ENCODE peak calls at places on chromosome 7, in six cellular contexts. U, Q, A, N, H and P are unnamed samples.

GRCh38 chr7:157867685-157868305 is 531.0 kb downstream of the DNAJB6 start:
- DNase-seq in U (no peak), Q (no peak), A (no peak), N (no peak), H (no peak), P (no peak)

GRCh38 chr7:155459133-155459866 is 1.4 kb downstream of the EN2 start:
- DNase-seq in U (no peak), Q (no peak), A (no peak), N (no peak), H (no peak), P (no peak)

GRCh38 chr7:90726623-90727022 is 130.5 kb downstream of the CDK14 start:
- DNase-seq in U (peak), Q (no peak), A (no peak), N (peak), H (no peak), P (no peak)

GRCh38 chr7:47896809-47897423 is 51.4 kb downstream of the PKD1L1 start:
- DNase-seq in U (no peak), Q (no peak), A (no peak), N (no peak), H (no peak), P (no peak)

GRCh38 chr7:81887098-81887497 is 117.3 kb upstream of the HGF start:
- DNase-seq in U (no peak), Q (no peak), A (no peak), N (no peak), H (no peak), P (no peak)

GRCh38 chr7:92678291-92678920 is 88.2 kb upstream of the FAM133B start:
- DNase-seq in U (no peak), Q (no peak), A (no peak), N (no peak), H (no peak), P (no peak)

GRCh38 chr7:63040966-63041610 is 957.6 kb upstream of the ZNF722 start:
- DNase-seq in U (no peak), Q (no peak), A (no peak), N (no peak), H (no peak), P (no peak)

GRCh38 chr7:155652156-155653124 is 8.0 kb downstream of the RBM33 start:
- DNase-seq in U (no peak), Q (no peak), A (no peak), N (peak), H (no peak), P (no peak)

GRCh38 chr7:157017149-157017548 is 6.7 kb upstream of the MNX1 start:
- DNase-seq in U (no peak), Q (peak), A (no peak), N (no peak), H (no peak), P (no peak)

GRCh38 chr7:7157177-7157886 is 25.0 kb upstream of the C1GALT1 start:
- DNase-seq in U (peak), Q (no peak), A (peak), N (peak), H (no peak), P (no peak)

GRCh38 chr7:77399838-77400237 is 16.3 kb downstream of the GSAP start:
- DNase-seq in U (no peak), Q (no peak), A (no peak), N (no peak), H (no peak), P (no peak)

GRCh38 chr7:28661826-28662225 is 249.5 kb downstream of the CREB5 start:
- DNase-seq in U (no peak), Q (no peak), A (no peak), N (no peak), H (no peak), P (no peak)

GRCh38 chr7:69373171-69374035 is 224.9 kb upstream of the AUTS2 start:
- DNase-seq in U (no peak), Q (no peak), A (no peak), N (peak), H (no peak), P (peak)

GRCh38 chr7:98465022-98465421 is 64.1 kb upstream of the BAIAP2L1 start:
- DNase-seq in U (no peak), Q (no peak), A (no peak), N (no peak), H (no peak), P (no peak)

GRCh38 chr7:29270579-29270978 is 76.0 kb downstream of the CHN2 start:
- DNase-seq in U (peak), Q (no peak), A (no peak), N (no peak), H (no peak), P (no peak)

GRCh38 chr7:66413379-66414114 is 208.4 kb downstream of the TPST1 start:
- DNase-seq in U (peak), Q (peak), A (peak), N (peak), H (peak), P (peak)

GRCh38 chr7:78702770-78703169 is 750.7 kb downstream of the MAGI2 start:
- DNase-seq in U (peak), Q (no peak), A (peak), N (peak), H (no peak), P (no peak)

GRCh38 chr7:115476666-115477065 is 553.9 kb downstream of the TFEC start:
- DNase-seq in U (no peak), Q (no peak), A (no peak), N (peak), H (no peak), P (no peak)

GRCh38 chr7:4189151-4189570 is 492.9 kb upstream of the FOXK1 start:
- DNase-seq in U (no peak), Q (no peak), A (no peak), N (no peak), H (peak), P (peak)

GRCh38 chr7:130160023-130160422 is 45.2 kb downstream of the TMEM209 start:
- DNase-seq in U (no peak), Q (no peak), A (no peak), N (no peak), H (no peak), P (no peak)

GRCh38 chr7:138907438-138907837 is 73.8 kb downstream of the KIAA1549 start:
- DNase-seq in U (no peak), Q (no peak), A (no peak), N (peak), H (no peak), P (no peak)

GRCh38 chr7:32890553-32891045 is 961 bp downstream of the KBTBD2 start:
- DNase-seq in U (peak), Q (no peak), A (no peak), N (peak), H (no peak), P (peak)

GRCh38 chr7:23012797-23013714 is 874 bp downstream of the HYCC1 start:
- DNase-seq in U (peak), Q (peak), A (no peak), N (peak), H (no peak), P (peak)

GRCh38 chr7:45408407-45408737 is 165.8 kb upstream of the ADCY1 start:
- DNase-seq in U (no peak), Q (no peak), A (no peak), N (no peak), H (no peak), P (no peak)

GRCh38 chr7:50795253-50795652 is 12.6 kb upstream of the GRB10 start:
- DNase-seq in U (no peak), Q (no peak), A (no peak), N (no peak), H (no peak), P (no peak)

GRCh38 chr7:50791921-50792341 is 9.2 kb upstream of the GRB10 start:
- DNase-seq in U (peak), Q (no peak), A (no peak), N (peak), H (no peak), P (no peak)

GRCh38 chr7:50792342-50793114 is 9.8 kb upstream of the GRB10 start:
- DNase-seq in U (peak), Q (peak), A (no peak), N (peak), H (no peak), P (peak)

GRCh38 chr7:50793947-50794570 is 11.4 kb upstream of the GRB10 start:
- DNase-seq in U (no peak), Q (no peak), A (no peak), N (no peak), H (no peak), P (no peak)

DNA sequence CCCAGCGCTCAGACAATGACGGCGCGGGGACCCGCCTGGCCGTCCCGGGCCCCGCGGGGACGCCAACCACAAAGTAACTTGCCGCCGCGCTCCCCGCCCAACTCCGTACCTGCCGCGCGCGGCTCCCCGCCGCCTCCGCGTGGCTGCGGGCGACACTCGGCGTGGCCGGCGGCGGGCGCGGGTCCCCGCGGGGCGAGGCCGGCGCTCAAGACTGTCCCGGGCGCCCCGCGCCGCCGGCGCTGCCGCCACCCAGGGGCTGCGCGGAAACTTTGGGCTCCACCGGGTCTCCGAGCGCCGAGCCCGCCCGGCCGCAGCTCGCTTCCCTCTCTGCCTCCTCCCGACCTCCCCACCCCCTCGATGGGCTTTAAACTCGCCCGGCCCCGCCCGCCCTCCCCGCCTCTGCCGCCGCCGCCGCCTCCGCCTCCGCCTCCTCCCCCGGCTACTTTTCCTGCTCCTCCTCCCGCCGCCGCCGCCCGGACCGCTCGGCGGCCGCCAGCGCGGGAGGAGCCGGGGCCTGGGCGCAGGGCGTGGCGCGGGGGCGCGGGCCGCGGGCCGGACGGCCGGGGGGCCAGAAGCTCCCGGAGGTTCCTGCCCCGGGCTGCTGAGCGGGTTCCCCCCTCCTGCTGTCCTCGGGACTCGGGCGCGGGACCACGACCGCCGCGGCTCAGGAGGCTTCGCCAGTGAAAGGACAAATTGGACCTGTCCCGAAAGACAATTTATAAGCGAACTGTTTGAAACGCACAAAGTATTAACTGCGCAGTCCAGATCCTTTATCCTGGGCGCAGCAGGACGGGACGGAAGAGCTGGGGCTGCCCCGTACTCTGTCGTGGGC is 10.6 kb upstream of the GRB10 start:
- DNase-seq in U (peak), Q (peak), A (no peak), N (peak), H (no peak), P (peak)
- H3K4me3 ChIP-seq in U (peak), Q (peak), A (peak), N (peak), H (peak), P (peak)

GRCh38 chr7:128940494-128941322 is 3.0 kb downstream of the IRF5 start:
- DNase-seq in U (no peak), Q (peak), A (no peak), N (no peak), H (no peak), P (no peak)

GRCh38 chr7:128939861-128940410 is 2.2 kb downstream of the IRF5 start:
- DNase-seq in U (no peak), Q (peak), A (no peak), N (no peak), H (no peak), P (no peak)

GRCh38 chr7:128938524-128939074 is 872 bp downstream of the IRF5 start:
- DNase-seq in U (no peak), Q (peak), A (no peak), N (peak), H (no peak), P (no peak)

GRCh38 chr7:128937647-128938523 is at the start of gene IRF5:
- DNase-seq in U (no peak), Q (peak), A (no peak), N (peak), H (no peak), P (no peak)

DNA sequence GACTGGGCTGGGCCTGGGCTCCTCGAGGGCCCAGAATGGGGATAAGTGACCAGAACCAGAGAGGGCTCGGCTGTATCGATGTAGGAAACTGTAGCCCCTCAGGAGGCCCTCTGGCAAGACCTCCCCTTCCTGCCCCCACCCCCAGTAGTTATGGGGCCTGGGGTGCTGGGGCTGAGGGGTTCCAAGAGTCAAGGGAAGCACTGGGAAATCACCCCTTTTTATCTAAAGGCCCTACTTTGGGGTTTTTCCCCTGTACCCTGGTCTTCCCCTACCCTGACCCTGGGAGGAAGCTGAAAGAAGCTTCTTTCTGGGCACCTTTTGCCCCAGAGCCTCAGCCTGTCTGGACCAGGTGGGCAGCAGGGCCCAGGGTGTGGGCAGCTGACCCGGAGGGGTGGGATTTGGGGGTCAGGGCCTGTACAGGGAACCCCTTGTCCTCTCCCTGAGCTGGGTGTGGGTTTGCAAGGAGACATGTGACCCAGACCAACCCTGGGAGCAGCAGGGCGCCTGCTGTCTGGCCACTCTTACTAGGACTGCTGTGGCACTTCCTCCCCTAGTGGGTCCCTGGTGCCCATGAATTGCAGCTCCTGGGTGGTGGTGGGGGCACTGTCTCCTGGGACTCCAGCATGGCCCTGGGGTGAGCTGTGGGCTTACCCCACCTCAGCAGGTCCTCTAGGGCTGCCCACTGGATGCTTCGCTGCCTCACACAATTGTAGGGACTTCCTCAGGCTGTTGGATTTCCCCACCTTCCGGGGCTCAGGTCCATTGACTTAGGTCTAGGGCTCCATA is 1.5 kb downstream of the IRF5 start:
- DNase-seq in U (no peak), Q (peak), A (no peak), N (no peak), H (no peak), P (no peak)
- H3K4me3 ChIP-seq in U (no peak), Q (peak), A (no peak), N (no peak), H (peak), P (no peak)

GRCh38 chr7:84195295-84196006 is 862 bp upstream of the SEMA3A start:
- DNase-seq in U (no peak), Q (no peak), A (no peak), N (peak), H (no peak), P (no peak)
- H3K4me3 ChIP-seq in U (peak), Q (peak), A (peak), N (peak), H (peak), P (peak)

GRCh38 chr7:134892963-134893362 is 93.3 kb upstream of the AGBL3 start:
- DNase-seq in U (no peak), Q (no peak), A (no peak), N (peak), H (no peak), P (no peak)

GRCh38 chr7:134892002-134892693 is 94.2 kb upstream of the AGBL3 start:
- DNase-seq in U (no peak), Q (no peak), A (peak), N (peak), H (no peak), P (no peak)

GRCh38 chr7:134888141-134888740 is 98.1 kb upstream of the AGBL3 start:
- DNase-seq in U (no peak), Q (no peak), A (no peak), N (peak), H (no peak), P (no peak)

GRCh38 chr7:134891262-134892001 is 94.9 kb upstream of the AGBL3 start:
- DNase-seq in U (peak), Q (peak), A (peak), N (peak), H (no peak), P (peak)

DNA sequence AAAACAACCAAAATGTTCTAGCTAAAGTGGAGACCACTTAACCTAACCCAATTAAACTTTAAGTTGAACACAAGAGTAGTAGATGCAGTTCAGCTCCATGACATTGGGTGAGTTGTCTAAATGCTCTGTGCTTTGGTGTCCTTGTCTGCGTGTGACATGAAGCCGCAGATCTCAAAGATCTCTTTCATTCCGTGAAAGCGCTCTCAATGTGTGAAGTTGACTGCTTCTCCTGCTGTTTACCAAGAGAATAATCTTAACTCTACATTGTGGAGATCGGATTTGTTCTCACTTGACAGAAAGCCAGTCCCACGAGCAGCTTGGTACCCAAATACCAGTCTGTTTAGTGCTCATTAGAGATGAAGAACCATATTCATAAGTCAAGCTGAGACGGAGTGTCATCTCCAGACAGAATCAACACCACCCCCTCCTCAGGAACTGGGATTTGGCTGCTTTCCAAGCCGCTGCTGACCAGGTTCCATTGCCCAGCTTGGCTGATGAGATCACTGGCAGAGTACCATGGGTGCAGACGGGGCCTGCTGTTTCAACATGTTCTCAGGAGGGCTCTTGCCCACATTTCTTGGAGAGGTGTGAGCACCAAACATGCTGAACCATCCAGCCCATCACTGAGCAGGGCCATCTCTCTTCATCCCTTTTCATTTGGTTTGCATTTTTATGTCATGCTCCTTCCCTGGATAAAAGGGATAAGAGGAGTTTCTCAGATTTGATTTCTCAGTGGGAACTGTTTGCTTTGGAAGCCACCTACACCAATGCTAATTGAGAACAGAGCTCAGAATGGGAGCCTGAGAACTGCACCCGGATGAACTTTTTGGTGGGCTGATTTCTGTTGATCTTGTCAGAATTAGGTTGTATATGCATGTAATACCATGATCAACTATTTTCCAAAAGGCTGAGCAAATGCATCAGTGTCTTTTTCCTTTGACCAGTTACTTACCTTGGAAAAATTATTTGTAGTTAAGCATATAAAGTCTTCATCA is 95.8 kb upstream of the AGBL3 start:
- DNase-seq in U (peak), Q (no peak), A (no peak), N (peak), H (peak), P (peak)
- H3K4me3 ChIP-seq in U (peak), Q (peak), A (peak), N (peak), H (peak), P (peak)

DNA sequence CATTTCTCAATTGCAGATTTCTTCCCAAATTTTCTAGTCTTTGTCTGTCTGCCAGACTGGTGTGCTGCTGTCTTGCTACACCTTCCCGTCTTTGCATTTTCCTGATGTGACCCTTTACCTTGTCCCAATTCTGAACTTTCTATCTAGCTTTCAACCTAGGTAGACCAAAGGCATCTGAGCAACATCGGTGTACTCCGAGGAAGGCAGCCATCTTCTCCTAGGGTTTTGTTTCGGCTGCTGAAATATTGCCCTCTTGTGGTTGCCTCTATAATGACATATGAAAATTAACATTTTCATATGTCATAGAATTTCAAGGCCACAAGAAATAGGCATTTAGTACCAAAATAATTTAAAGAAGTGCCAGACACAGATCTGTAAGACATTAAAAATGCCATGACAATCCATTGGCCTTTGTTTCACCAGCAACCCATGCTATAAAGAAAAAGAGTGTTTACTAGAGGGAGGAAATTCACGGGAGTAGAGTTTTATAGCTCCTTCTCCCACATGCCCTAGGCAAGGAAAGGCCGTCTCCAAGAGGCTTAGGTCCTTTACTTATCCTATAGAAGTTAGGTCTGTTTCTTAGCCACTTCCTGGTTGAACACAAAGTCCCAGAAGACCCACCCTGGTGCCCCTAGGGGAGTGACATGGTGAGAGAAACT is 23.4 kb downstream of the OR9A2 start:
- DNase-seq in U (no peak), Q (no peak), A (peak), N (peak), H (no peak), P (no peak)
- H3K4me3 ChIP-seq in U (no peak), Q (peak), A (no peak), N (peak), H (peak), P (no peak)

GRCh38 chr7:57404343-57404966 is 45.5 kb upstream of the ZNF716 start:
- DNase-seq in U (no peak), Q (peak), A (no peak), N (no peak), H (no peak), P (peak)
- H3K4me3 ChIP-seq in U (no peak), Q (peak), A (no peak), N (no peak), H (peak), P (no peak)